ENCODE peak calls at places on chromosomes 5 and 9, in nine cellular contexts. U is transverse colon, H is SK-N-SH, K is psoas muscle, P is MM.1S, X is right lobe of liver, V is tibial nerve, B is tibial artery, E is fibroblast of lung. N is an unnamed sample.

GRCh38 chr9:128898382-128898781 is 16.4 kb downstream of the LRRC8A start:
- DNase-seq in U (no peak), E (no peak), X (no peak), P (no peak), K (no peak), B (no peak), V (no peak), H (no peak), N (no peak)

GRCh38 chr9:70587143-70587710 is 172.8 kb upstream of the KLF9 start:
- DNase-seq in P (no peak), H (no peak), U (no peak), B (no peak), K (no peak), V (no peak), E (peak; percentile 87), X (no peak), N (no peak)

GRCh38 chr5:132177691-132178149 is 49.9 kb downstream of the P4HA2 start:
- DNase-seq in X (no peak), U (no peak), K (no peak), E (no peak), V (no peak), H (no peak), B (no peak), P (no peak), N (no peak)

GRCh38 chr5:180642181-180643140 is 6.9 kb downstream of the FLT4 start:
- DNase-seq in B (peak; percentile 39), X (no peak), U (peak; percentile 3), E (no peak), V (no peak), K (no peak), P (no peak), H (peak; percentile 12), N (no peak)

GRCh38 chr5:159181152-159181551 is 28.2 kb downstream of the RNF145 start:
- DNase-seq in B (no peak), E (no peak), V (no peak), K (no peak), U (no peak), X (no peak), H (no peak), P (no peak), N (no peak)

GRCh38 chr5:108900668-108901067 is 153.0 kb downstream of the FER start:
- DNase-seq in H (no peak), E (peak; percentile 37), U (no peak), B (no peak), X (no peak), P (no peak), K (no peak), V (no peak), N (no peak)

GRCh38 chr5:133565993-133566392 is 46.3 kb downstream of the FSTL4 start:
- DNase-seq in E (peak; percentile 31), X (no peak), B (no peak), H (no peak), V (no peak), K (no peak), P (peak; percentile 46), U (no peak), N (no peak)

GRCh38 chr9:22216730-22217160 is 207.6 kb upstream of the CDKN2B start:
- DNase-seq in B (no peak), U (no peak), P (no peak), V (no peak), E (peak; percentile 87), H (no peak), K (no peak), X (no peak), N (no peak)

GRCh38 chr9:111107141-111107540 is 68.9 kb upstream of the LPAR1 start:
- DNase-seq in E (no peak), H (no peak), V (no peak), U (no peak), X (no peak), B (no peak), P (no peak), K (no peak), N (no peak)

DNA sequence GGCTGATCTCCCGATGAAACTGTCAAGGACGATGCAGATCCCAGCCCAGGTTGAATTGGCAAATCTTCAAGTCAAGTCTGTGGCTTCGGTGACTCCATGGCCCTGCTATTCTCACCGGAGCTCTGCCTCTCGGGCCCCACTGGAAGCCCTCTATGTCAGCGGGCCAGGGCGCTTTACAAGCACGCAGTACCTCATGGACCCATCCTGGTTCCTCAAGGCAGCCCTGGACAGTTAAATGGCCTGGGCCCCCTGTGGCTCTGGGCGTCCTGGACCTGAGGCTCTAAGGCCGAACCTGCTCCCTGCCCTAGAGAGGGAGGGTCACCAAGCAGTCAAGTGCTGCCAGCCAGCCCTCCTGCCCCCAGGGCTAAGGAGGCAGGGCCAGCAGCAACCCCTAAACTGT is 45.3 kb downstream of the STC2 start:
- DNase-seq in P (no peak), E (no peak), B (no peak), V (no peak), X (no peak), H (no peak), U (no peak), K (no peak), N (no peak)
- H3K4me3 ChIP-seq in P (no peak overlapping the region), E (no peak overlapping the region), B (no peak overlapping the region), V (no peak overlapping the region), X (no peak overlapping the region), H (no peak overlapping the region), U (no peak overlapping the region), K (no peak overlapping the region), N (peak overlapping the region; percentile 46)

GRCh38 chr9:126705767-126706697 is 92.3 kb downstream of the LMX1B start:
- DNase-seq in P (peak; percentile 67), U (peak; percentile 74), K (peak; percentile 84), E (peak; percentile 12), B (peak; percentile 69), X (peak; percentile 74), H (peak; percentile 36), V (peak; percentile 40), N (peak; percentile 73)
- TF ChIP-seq CTCF in P (peak; percentile 82), U (peak; percentile 50), K (peak; percentile 67), E (peak; percentile 50), B (no peak), X (peak; percentile 73), H (peak; percentile 38), V (peak; percentile 19), N (peak; percentile 76)

DNA sequence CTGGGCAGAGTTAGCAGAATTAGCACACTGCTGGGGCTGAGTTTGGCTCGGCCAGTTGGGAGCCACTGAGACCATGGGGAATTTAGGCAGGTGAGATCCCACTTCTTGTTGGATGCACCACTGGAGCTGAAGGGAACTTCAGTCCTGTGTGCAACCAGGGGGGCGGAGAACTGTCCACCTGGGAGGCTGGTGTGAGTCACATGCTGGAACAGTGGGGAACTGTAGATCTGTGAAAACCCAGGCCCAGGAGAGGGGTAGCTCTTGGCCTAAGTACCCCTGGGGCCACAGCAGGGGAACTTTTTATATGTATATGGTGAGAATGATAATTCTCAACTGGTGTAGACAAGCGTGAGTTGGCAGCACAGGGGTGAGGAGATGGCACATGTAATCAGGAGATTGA is 237.5 kb upstream of the KIF2A start:
- DNase-seq in X (no peak), P (no peak), K (no peak), B (no peak), V (no peak), E (no peak), H (no peak), U (no peak), N (no peak)
- H3K9me3 ChIP-seq in X (no peaks in the 10 kb centered on the region), P (no peaks in the 10 kb centered on the region), K (no peaks in the 10 kb centered on the region), B (no peaks in the 10 kb centered on the region), V (no peaks in the 10 kb centered on the region), E (no peaks in the 10 kb centered on the region), H (no peaks in the 10 kb centered on the region), U (no peaks in the 10 kb centered on the region), N (no peaks in the 10 kb centered on the region)

GRCh38 chr5:54841481-54841880 is 143.9 kb downstream of the ESM1 start:
- DNase-seq in P (no peak), X (no peak), H (no peak), V (no peak), B (no peak), U (no peak), K (no peak), E (no peak), N (no peak)

GRCh38 chr5:54845567-54845941 is 139.8 kb downstream of the ESM1 start:
- DNase-seq in H (no peak), U (no peak), P (no peak), K (no peak), B (no peak), V (no peak), E (peak; percentile 52), X (no peak), N (no peak)

GRCh38 chr5:54844905-54845566 is 140.4 kb downstream of the ESM1 start:
- DNase-seq in P (peak; percentile 77), H (peak; percentile 15), V (no peak), E (peak; percentile 85), B (no peak), X (no peak), U (no peak), K (no peak), N (no peak)
- H3K4me3 ChIP-seq in P (peak overlapping the region; percentile 48), H (no peak overlapping the region), V (peak overlapping the region; percentile 17), E (no peak overlapping the region), B (peak overlapping the region; percentile 25), X (peak overlapping the region; percentile 25), U (no peak overlapping the region), K (peak overlapping the region; percentile 54), N (no peak overlapping the region)

DNA sequence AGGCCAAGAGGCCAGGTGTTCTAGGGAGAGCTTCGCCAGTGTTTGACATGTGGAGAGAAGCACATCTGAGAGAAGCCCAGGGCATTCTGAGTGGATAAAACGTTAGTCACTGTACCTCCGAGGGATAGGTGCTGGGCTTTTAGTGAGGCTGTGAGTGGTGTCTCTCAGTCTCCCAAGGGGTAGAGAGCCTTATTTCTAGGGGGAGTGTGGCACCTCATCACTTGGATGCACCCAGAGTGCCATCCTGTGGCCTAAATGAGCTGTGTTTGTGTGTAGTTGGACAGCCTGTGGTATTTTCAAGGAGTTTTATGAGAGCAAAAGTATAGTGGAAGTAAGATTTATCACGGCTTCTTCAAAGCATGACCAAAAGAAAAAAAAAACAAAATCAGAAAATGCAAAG is 1046.9 kb upstream of the WWC1 start:
- DNase-seq in K (no peak), E (peak; percentile 52), P (no peak), V (no peak), B (no peak), X (no peak), U (no peak), H (peak; percentile 22), N (no peak)
- TF ChIP-seq CTCF in K (no peak), E (no peak), P (no peak), V (no peak), B (no peak), X (no peak), U (no peak), H (peak; percentile 59), N (no peak)

N was measured in Caco-2.